ENCODE peak calls at places on chromosomes 1 and 21, in five cellular contexts. One of them, this sample, is unnamed.

GRCh38 chr1:32954183-32954582 is 10.4 kb downstream of the RNF19B start:
- DNase-seq in AG08396: no peak
- DNase-seq in uterus: no peak
- DNase-seq in caudate nucleus: no peak
- DNase-seq in AG09309: no peak
- DNase-seq in this sample: peak

GRCh38 chr1:19087737-19088594 is 122.1 kb downstream of the UBR4 start:
- DNase-seq in AG08396: no peak
- DNase-seq in uterus: no peak
- DNase-seq in caudate nucleus: no peak
- DNase-seq in AG09309: no peak
- DNase-seq in this sample: no peak

GRCh38 chr1:183734600-183735036 is 70.3 kb upstream of the RGL1 start:
- DNase-seq in AG08396: no peak
- DNase-seq in uterus: peak
- DNase-seq in caudate nucleus: no peak
- DNase-seq in AG09309: peak
- DNase-seq in this sample: no peak

GRCh38 chr1:145719230-145720079 is at the start of gene CD160:
- DNase-seq in AG08396: no peak
- DNase-seq in uterus: no peak
- DNase-seq in caudate nucleus: no peak
- DNase-seq in AG09309: no peak
- DNase-seq in this sample: no peak

GRCh38 chr1:108753363-108753762 is 6.9 kb downstream of the STXBP3 start:
- DNase-seq in AG08396: no peak
- DNase-seq in uterus: no peak
- DNase-seq in caudate nucleus: no peak
- DNase-seq in AG09309: no peak
- DNase-seq in this sample: no peak

GRCh38 chr1:108053291-108054023 is 88.5 kb upstream of the VAV3 start:
- DNase-seq in AG08396: no peak
- DNase-seq in uterus: no peak
- DNase-seq in caudate nucleus: no peak
- DNase-seq in AG09309: peak
- DNase-seq in this sample: no peak

GRCh38 chr1:21350132-21350885 is 60.0 kb upstream of the ECE1 start:
- DNase-seq in AG08396: no peak
- DNase-seq in uterus: no peak
- DNase-seq in caudate nucleus: no peak
- DNase-seq in AG09309: no peak
- DNase-seq in this sample: no peak

GRCh38 chr1:21573475-21573874 is 64.3 kb downstream of the ALPL start:
- DNase-seq in AG08396: no peak
- DNase-seq in uterus: no peak
- DNase-seq in caudate nucleus: no peak
- DNase-seq in AG09309: no peak
- DNase-seq in this sample: no peak

GRCh38 chr1:234881893-234882771 is 246.5 kb downstream of the TOMM20 start:
- DNase-seq in AG08396: no peak
- DNase-seq in uterus: peak
- DNase-seq in caudate nucleus: no peak
- DNase-seq in AG09309: no peak
- DNase-seq in this sample: no peak

GRCh38 chr1:1115136-1115829 is 606 bp downstream of the C1orf159 start:
- DNase-seq in AG08396: no peak
- DNase-seq in uterus: no peak
- DNase-seq in caudate nucleus: no peak
- DNase-seq in AG09309: no peak
- DNase-seq in this sample: no peak

GRCh38 chr1:208329291-208329690 is 85.1 kb upstream of the PLXNA2 start:
- DNase-seq in AG08396: no peak
- DNase-seq in uterus: no peak
- DNase-seq in caudate nucleus: no peak
- DNase-seq in AG09309: no peak
- DNase-seq in this sample: peak

GRCh38 chr1:224503161-224504118 is 68.8 kb upstream of the WDR26 start:
- DNase-seq in AG08396: peak
- DNase-seq in uterus: peak
- DNase-seq in caudate nucleus: peak
- DNase-seq in AG09309: peak
- DNase-seq in this sample: no peak

GRCh38 chr21:44802396-44803153 is 955 bp upstream of the UBE2G2 start:
- DNase-seq in AG08396: peak
- DNase-seq in uterus: no peak
- DNase-seq in caudate nucleus: no peak
- DNase-seq in AG09309: no peak
- DNase-seq in this sample: peak

GRCh38 chr21:38817371-38818335 is 11.9 kb downstream of the ETS2 start:
- DNase-seq in AG08396: peak
- DNase-seq in uterus: no peak
- DNase-seq in caudate nucleus: peak
- DNase-seq in AG09309: no peak
- DNase-seq in this sample: peak

GRCh38 chr1:91711504-91712247 is 174.3 kb downstream of the TGFBR3 start:
- DNase-seq in AG08396: no peak
- DNase-seq in uterus: no peak
- DNase-seq in caudate nucleus: no peak
- DNase-seq in AG09309: no peak
- DNase-seq in this sample: no peak